ENCODE peak calls at places on chromosomes 11 and 22, in ten cellular contexts. S, H, R, O, N, J, F, V, T and Q are unnamed samples.

GRCh38 chr11:35335226-35335625 is 84.1 kb downstream of the SLC1A2 start:
- DNase-seq in S (no peak), H (no peak), R (no peak), O (no peak), N (no peak), J (no peak), F (no peak), V (no peak), T (no peak), Q (no peak)

GRCh38 chr11:62747475-62748160 is 6.3 kb downstream of the ZBTB3 start:
- DNase-seq in S (no peak), H (no peak), R (no peak), O (no peak), N (no peak), J (no peak), F (no peak), V (no peak), T (no peak), Q (no peak)

GRCh38 chr11:133821776-133822175 is 23.5 kb downstream of the SPATA19 start:
- DNase-seq in S (no peak), H (peak), R (no peak), O (peak), N (peak), J (peak), F (no peak), V (peak), T (peak), Q (peak)

GRCh38 chr22:19543970-19544708 is 19.9 kb upstream of the CLDN5 start:
- DNase-seq in S (no peak), H (no peak), R (no peak), O (no peak), N (no peak), J (no peak), F (no peak), V (no peak), T (no peak), Q (no peak)

GRCh38 chr11:78798567-78799170 is 224.0 kb upstream of the NARS2 start:
- DNase-seq in S (no peak), H (peak), R (no peak), O (peak), N (peak), J (peak), F (no peak), V (peak), T (peak), Q (peak)

GRCh38 chr11:92340839-92341238 is 116.2 kb downstream of the FAT3 start:
- DNase-seq in S (no peak), H (no peak), R (peak), O (no peak), N (peak), J (peak), F (no peak), V (no peak), T (no peak), Q (no peak)

GRCh38 chr11:12762696-12763324 is 88.6 kb downstream of the TEAD1 start:
- DNase-seq in S (no peak), H (peak), R (no peak), O (no peak), N (no peak), J (no peak), F (no peak), V (no peak), T (no peak), Q (no peak)

GRCh38 chr11:67468056-67468455 is 995 bp downstream of the TMEM134 start:
- DNase-seq in S (no peak), H (no peak), R (no peak), O (no peak), N (peak), J (no peak), F (no peak), V (no peak), T (peak), Q (no peak)

GRCh38 chr11:65615950-65616574 is 486 bp downstream of the PCNX3 start:
- DNase-seq in S (no peak), H (no peak), R (no peak), O (no peak), N (peak), J (peak), F (no peak), V (no peak), T (peak), Q (peak)

GRCh38 chr11:133913761-133914160 is 43.0 kb downstream of the IGSF9B start:
- DNase-seq in S (no peak), H (no peak), R (no peak), O (no peak), N (no peak), J (no peak), F (no peak), V (no peak), T (no peak), Q (no peak)

GRCh38 chr11:10255388-10256125 is 38.5 kb downstream of the SBF2 start:
- DNase-seq in S (no peak), H (no peak), R (no peak), O (no peak), N (no peak), J (no peak), F (no peak), V (no peak), T (no peak), Q (no peak)

GRCh38 chr11:91860661-91861060 is 364.0 kb upstream of the FAT3 start:
- DNase-seq in S (no peak), H (no peak), R (no peak), O (no peak), N (no peak), J (no peak), F (no peak), V (no peak), T (no peak), Q (no peak)

GRCh38 chr11:46422588-46422987 is 31.0 kb upstream of the CHRM4 start:
- DNase-seq in S (no peak), H (no peak), R (no peak), O (no peak), N (no peak), J (no peak), F (no peak), V (no peak), T (no peak), Q (no peak)

GRCh38 chr11:27383645-27384044 is 20.6 kb upstream of the CCDC34 start:
- DNase-seq in S (no peak), H (no peak), R (no peak), O (no peak), N (no peak), J (no peak), F (no peak), V (no peak), T (no peak), Q (no peak)

GRCh38 chr22:30044369-30044768 is 35.9 kb upstream of the HORMAD2 start:
- DNase-seq in S (no peak), H (no peak), R (peak), O (no peak), N (peak), J (no peak), F (no peak), V (no peak), T (no peak), Q (no peak)

GRCh38 chr22:25082096-25082495 is 117.6 kb upstream of the CRYBB3 start:
- DNase-seq in S (no peak), H (no peak), R (no peak), O (no peak), N (no peak), J (no peak), F (no peak), V (no peak), T (no peak), Q (no peak)

GRCh38 chr11:8368772-8369171 is 105.1 kb upstream of the LMO1 start:
- DNase-seq in S (no peak), H (no peak), R (no peak), O (no peak), N (no peak), J (no peak), F (no peak), V (no peak), T (no peak), Q (no peak)

GRCh38 chr11:66332371-66333219 is 3.6 kb downstream of the RIN1 start:
- DNase-seq in S (no peak), H (no peak), R (no peak), O (no peak), N (no peak), J (no peak), F (no peak), V (no peak), T (no peak), Q (no peak)

GRCh38 chr11:116601734-116602636 is 170.8 kb downstream of the BUD13 start:
- DNase-seq in S (no peak), H (no peak), R (no peak), O (no peak), N (no peak), J (no peak), F (no peak), V (no peak), T (no peak), Q (no peak)

GRCh38 chr11:132056689-132057088 is 686.3 kb downstream of the NTM start:
- DNase-seq in S (no peak), H (no peak), R (peak), O (no peak), N (no peak), J (no peak), F (no peak), V (no peak), T (no peak), Q (no peak)

GRCh38 chr22:35172452-35172851 is 84.8 kb upstream of the HMGXB4 start:
- DNase-seq in S (no peak), H (peak), R (no peak), O (peak), N (no peak), J (no peak), F (no peak), V (no peak), T (no peak), Q (no peak)

GRCh38 chr22:37561209-37562048 is 1.1 kb downstream of the CDC42EP1 start:
- DNase-seq in S (peak), H (no peak), R (peak), O (peak), N (peak), J (peak), F (peak), V (peak), T (peak), Q (peak)

GRCh38 chr22:37609240-37610152 is 862 bp downstream of the GGA1 start:
- DNase-seq in S (no peak), H (no peak), R (peak), O (peak), N (no peak), J (no peak), F (no peak), V (no peak), T (no peak), Q (no peak)

GRCh38 chr11:62689421-62690183 is at the start of gene LRRN4CL:
- DNase-seq in S (no peak), H (no peak), R (peak), O (no peak), N (no peak), J (no peak), F (no peak), V (no peak), T (no peak), Q (no peak)

GRCh38 chr11:128929468-128929867 is 13.2 kb downstream of the TP53AIP1 start:
- DNase-seq in S (no peak), H (no peak), R (no peak), O (no peak), N (peak), J (no peak), F (no peak), V (no peak), T (no peak), Q (no peak)

GRCh38 chr22:40036591-40037225 is 42.0 kb downstream of the FAM83F start:
- DNase-seq in S (peak), H (peak), R (peak), O (peak), N (peak), J (peak), F (no peak), V (peak), T (peak), Q (peak)

GRCh38 chr22:48340727-48341709 is 1486.7 kb downstream of the BRD1 start:
- DNase-seq in S (no peak), H (no peak), R (no peak), O (no peak), N (no peak), J (no peak), F (no peak), V (no peak), T (no peak), Q (no peak)

GRCh38 chr11:346529-346928 is 22.8 kb upstream of the B4GALNT4 start:
- DNase-seq in S (no peak), H (no peak), R (no peak), O (no peak), N (no peak), J (no peak), F (no peak), V (no peak), T (no peak), Q (no peak)